ENCODE peak calls at places on chromosomes 12 and 14, in four cellular contexts. Y, I, J and B are unnamed samples.

GRCh38 chr14:93929657-93930056 is 2.5 kb downstream of the FAM181A start:
- DNase-seq in J (no peak), I (no peak), Y (no peak), B (no peak)

GRCh38 chr12:76830456-76830855 is 48.4 kb downstream of the CSRP2 start:
- DNase-seq in Y (no peak), J (no peak), I (no peak), B (no peak)

GRCh38 chr12:102964872-102965271 is 7.4 kb downstream of the ASCL1 start:
- DNase-seq in I (no peak), Y (no peak), J (peak; percentile 79), B (no peak)

GRCh38 chr14:83975435-83976222 is 1554.3 kb upstream of the FLRT2 start:
- DNase-seq in Y (no peak), I (no peak), J (peak; percentile 32), B (peak; percentile 97)

GRCh38 chr12:118332511-118332910 is 40.2 kb downstream of the TAOK3 start:
- DNase-seq in I (no peak), J (no peak), Y (no peak), B (no peak)

GRCh38 chr12:47397664-47398281 is 308.1 kb downstream of the RPAP3 start:
- DNase-seq in I (no peak), J (peak; percentile 47), Y (peak; percentile 78), B (peak; percentile 55)

GRCh38 chr12:124482567-124482893 is 84.9 kb downstream of the NCOR2 start:
- DNase-seq in I (no peak), J (no peak), Y (no peak), B (no peak)

GRCh38 chr12:3491938-3492867 is 1.2 kb downstream of the PRMT8 start:
- DNase-seq in Y (no peak), J (peak; percentile 88), I (peak; percentile 87), B (peak; percentile 48)

GRCh38 chr14:29716150-29716549 is 211.5 kb downstream of the PRKD1 start:
- DNase-seq in I (no peak), J (no peak), Y (no peak), B (no peak)

GRCh38 chr14:55412686-55413085 is 1.1 kb upstream of the ATG14 start:
- DNase-seq in J (no peak), I (no peak), Y (peak; percentile 98), B (no peak)

GRCh38 chr14:47200740-47201139 is 474.7 kb downstream of the MDGA2 start:
- DNase-seq in Y (no peak), J (no peak), I (no peak), B (no peak)

GRCh38 chr12:66662729-66663128 is 16.1 kb downstream of the GRIP1 start:
- DNase-seq in Y (peak; percentile 58), I (no peak), J (no peak), B (peak; percentile 91)

GRCh38 chr12:88578821-88579518 is 1.3 kb downstream of the KITLG start:
- DNase-seq in J (peak; percentile 64), Y (no peak), I (peak; percentile 31), B (peak; percentile 49)

GRCh38 chr14:54366726-54367707 is 29.8 kb upstream of the CDKN3 start:
- DNase-seq in I (no peak), Y (peak; percentile 55), J (peak; percentile 79), B (peak; percentile 69)

GRCh38 chr14:69154779-69155178 is 1.9 kb upstream of the DCAF5 start:
- DNase-seq in J (no peak), Y (no peak), I (no peak), B (peak; percentile 24)

GRCh38 chr12:6288235-6288634 is 22.2 kb upstream of the PLEKHG6 start:
- DNase-seq in Y (peak; percentile 15), I (no peak), J (no peak), B (no peak)

GRCh38 chr12:51075390-51075789 is 8.0 kb downstream of the CSRNP2 start:
- DNase-seq in Y (no peak), I (no peak), J (no peak), B (no peak)

GRCh38 chr12:131209082-131210070 is 255.7 kb downstream of the ADGRD1 start:
- DNase-seq in I (no peak), Y (no peak), J (peak; percentile 26), B (no peak)

GRCh38 chr12:47887529-47887928 is 17.3 kb downstream of the VDR start:
- DNase-seq in I (no peak), J (no peak), Y (no peak), B (no peak)

GRCh38 chr14:90495357-90496276 is 98.8 kb downstream of the CALM1 start:
- DNase-seq in Y (no peak), J (peak; percentile 84), I (peak; percentile 88), B (peak; percentile 52)

GRCh38 chr12:113052326-113052725 is 4.2 kb upstream of the DTX1 start:
- DNase-seq in I (no peak), J (no peak), Y (no peak), B (no peak)

GRCh38 chr12:27221625-27222387 is 22.3 kb upstream of the STK38L start:
- DNase-seq in Y (no peak), J (no peak), I (no peak), B (no peak)

GRCh38 chr12:72570601-72571000 is 298.4 kb downstream of the TRHDE start:
- DNase-seq in J (peak; percentile 67), I (no peak), Y (no peak), B (no peak)

GRCh38 chr14:21656980-21657379 is 3.3 kb downstream of the OR4E2 start:
- DNase-seq in I (no peak), J (no peak), Y (no peak), B (no peak)

GRCh38 chr12:51590347-51591019 is 550 bp upstream of the SCN8A start:
- DNase-seq in J (no peak), I (peak; percentile 92), Y (no peak), B (peak; percentile 64)

GRCh38 chr14:21940887-21941855 is 267.6 kb upstream of the OR4E1 start:
- DNase-seq in J (peak; percentile 38), Y (no peak), I (peak; percentile 12), B (peak; percentile 27)

GRCh38 chr12:98922871-98923270 is 277.8 kb downstream of the APAF1 start:
- DNase-seq in Y (no peak), J (no peak), I (no peak), B (no peak)

GRCh38 chr12:44299524-44299923 is 463.6 kb downstream of the TMEM117 start:
- DNase-seq in J (no peak), Y (no peak), I (no peak), B (no peak)

GRCh38 chr14:106037380-106037779 is 511.0 kb downstream of the TMEM121 start:
- DNase-seq in J (no peak), I (no peak), Y (no peak), B (no peak)

GRCh38 chr14:20512139-20512905 is 7.0 kb downstream of the RNASE10 start:
- DNase-seq in J (no peak), Y (no peak), I (no peak), B (peak; percentile 43)

GRCh38 chr12:76878045-76878898 is 547 bp downstream of the CSRP2 start:
- DNase-seq in I (peak; percentile 58), Y (no peak), J (peak; percentile 78), B (peak; percentile 22)

GRCh38 chr14:68819260-68819691 is 26.4 kb upstream of the ZFP36L1 start:
- DNase-seq in I (no peak), Y (peak; percentile 97), J (peak; percentile 76), B (no peak)

GRCh38 chr14:103607039-103607668 is 21.9 kb upstream of the KLC1 start:
- DNase-seq in J (peak; percentile 55), Y (no peak), I (no peak), B (peak; percentile 55)

GRCh38 chr12:701896-702539 is 38.8 kb upstream of the NINJ2 start:
- DNase-seq in J (no peak), I (no peak), Y (no peak), B (peak; percentile 50)

GRCh38 chr12:694734-695503 is 31.7 kb upstream of the NINJ2 start:
- DNase-seq in J (no peak), Y (no peak), I (no peak), B (no peak)

GRCh38 chr12:700061-700460 is 36.8 kb upstream of the NINJ2 start:
- DNase-seq in I (no peak), J (no peak), Y (no peak), B (peak; percentile 36)

GRCh38 chr12:693937-694533 is 30.8 kb upstream of the NINJ2 start:
- DNase-seq in Y (no peak), J (no peak), I (no peak), B (no peak)

DNA sequence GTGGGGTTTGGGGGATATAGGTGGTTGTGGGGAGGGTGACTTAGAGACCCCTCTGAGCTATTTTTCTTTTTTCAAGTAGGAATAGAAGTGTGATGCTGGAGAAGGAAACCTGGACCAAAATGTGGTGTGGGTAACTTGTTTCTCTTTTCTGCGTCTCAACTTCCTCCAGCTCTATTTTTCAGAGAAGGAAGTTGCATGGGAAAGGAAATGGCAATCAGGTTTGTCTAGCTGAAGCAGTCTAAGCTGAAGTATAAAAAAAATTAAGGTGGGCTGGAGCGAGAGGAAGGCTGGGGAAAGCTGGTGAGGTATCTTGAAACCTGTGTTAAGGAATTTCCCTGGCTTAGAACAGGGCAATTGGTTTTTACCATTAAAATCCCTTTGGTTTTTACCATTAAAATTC is 34.2 kb upstream of the NINJ2 start:
- DNase-seq in J (no peak), I (no peak), Y (no peak), B (no peak)
- H2AFZ ChIP-seq in J (no peak overlapping the region), I (no peak overlapping the region), Y (no peak overlapping the region), B (no peak overlapping the region)

GRCh38 chr12:55818140-55818728 is 393 bp downstream of the ORMDL2 start:
- DNase-seq in J (no peak), Y (peak; percentile 39), I (no peak), B (no peak)
- H2AFZ ChIP-seq in J (no peak overlapping the region), Y (peak overlapping the region; percentile 87), I (peak overlapping the region; percentile 85), B (peak overlapping the region; percentile 63)

GRCh38 chr14:87992720-87993484 is at the start of gene GALC:
- DNase-seq in I (peak; percentile 85), Y (no peak), J (peak; percentile 96), B (peak; percentile 94)

GRCh38 chr14:87996276-87996592 is 3.3 kb upstream of the GALC start:
- DNase-seq in Y (no peak), J (no peak), I (no peak), B (no peak)

GRCh38 chr14:87995500-87996275 is 2.7 kb upstream of the GALC start:
- DNase-seq in I (no peak), Y (no peak), J (no peak), B (no peak)

GRCh38 chr14:87993485-87993809 is 465 bp upstream of the GALC start:
- DNase-seq in Y (no peak), I (no peak), J (no peak), B (no peak)

DNA sequence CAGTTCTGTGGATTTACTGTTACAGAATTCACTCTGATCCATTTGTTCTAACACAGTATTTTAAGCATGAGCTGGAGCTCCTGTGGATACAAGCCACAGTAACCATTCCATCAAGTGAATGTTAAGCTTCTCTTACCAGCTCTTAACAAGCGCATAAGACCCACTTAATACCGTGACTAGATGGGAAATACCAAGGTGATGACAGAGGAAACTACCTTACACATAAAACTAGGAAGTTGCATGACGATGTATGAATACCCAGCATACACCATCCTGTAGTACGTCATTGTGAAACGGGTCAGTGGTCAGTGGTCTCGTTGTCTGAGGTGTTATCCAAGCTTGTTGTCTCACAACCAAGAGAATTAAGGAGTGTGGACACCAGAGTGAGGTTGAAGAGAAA is 2.0 kb upstream of the GALC start:
- DNase-seq in J (no peak), I (no peak), Y (no peak), B (no peak)
- H2AFZ ChIP-seq in J (no peak overlapping the region), I (no peak overlapping the region), Y (no peak overlapping the region), B (no peak overlapping the region)

GRCh38 chr12:19894049-19894448 is 454.8 kb downstream of the AEBP2 start:
- DNase-seq in Y (no peak), I (no peak), J (no peak), B (peak; percentile 20)

GRCh38 chr12:19894803-19895202 is 455.5 kb downstream of the AEBP2 start:
- DNase-seq in J (no peak), I (no peak), Y (no peak), B (peak; percentile 77)

GRCh38 chr12:19898009-19898408 is 458.7 kb downstream of the AEBP2 start:
- DNase-seq in Y (no peak), J (no peak), I (no peak), B (no peak)

GRCh38 chr12:19895609-19896008 is 456.3 kb downstream of the AEBP2 start:
- DNase-seq in I (no peak), Y (no peak), J (no peak), B (peak; percentile 60)

GRCh38 chr12:19896534-19896933 is 457.2 kb downstream of the AEBP2 start:
- DNase-seq in J (no peak), I (no peak), Y (no peak), B (no peak)
- H2AFZ ChIP-seq in J (no peak overlapping the region), I (no peak overlapping the region), Y (no peak overlapping the region), B (no peak overlapping the region)